ENCODE peak calls at places on chromosomes 13 and 19, in ten cellular contexts. One of them, this sample, is unnamed. For H3K4me1, the result is how much of the 10 kb centered on the place peaks cover.

GRCh38 chr19:13428352-13428751 is 77.9 kb downstream of the CACNA1A start:
- DNase-seq in PC-3: peak
- DNase-seq in right lobe of liver: no peak
- DNase-seq in ovary: no peak
- DNase-seq in gastrocnemius medialis: no peak
- DNase-seq in adrenal gland: no peak
- DNase-seq in breast epithelium: no peak
- DNase-seq in IMR-90: peak
- DNase-seq in upper lobe of right lung: peak
- DNase-seq in CD4-positive, alpha-beta memory T cell: peak
- DNase-seq in this sample: no peak

GRCh38 chr19:16801599-16801998 is 27.6 kb upstream of the SIN3B start:
- DNase-seq in IMR-90: peak
- DNase-seq in right lobe of liver: no peak
- DNase-seq in adrenal gland: peak
- DNase-seq in gastrocnemius medialis: no peak
- DNase-seq in ovary: no peak
- DNase-seq in PC-3: peak
- DNase-seq in upper lobe of right lung: no peak
- DNase-seq in CD4-positive, alpha-beta memory T cell: no peak
- DNase-seq in breast epithelium: no peak
- DNase-seq in this sample: no peak

GRCh38 chr19:10747674-10748073 is 29.8 kb downstream of the DNM2 start:
- DNase-seq in right lobe of liver: no peak
- DNase-seq in CD4-positive, alpha-beta memory T cell: no peak
- DNase-seq in PC-3: no peak
- DNase-seq in gastrocnemius medialis: no peak
- DNase-seq in adrenal gland: no peak
- DNase-seq in breast epithelium: no peak
- DNase-seq in IMR-90: no peak
- DNase-seq in ovary: no peak
- DNase-seq in upper lobe of right lung: no peak
- DNase-seq in this sample: no peak

GRCh38 chr19:10551698-10552301 is 8.1 kb downstream of the ATG4D start:
- DNase-seq in PC-3: peak
- DNase-seq in right lobe of liver: no peak
- DNase-seq in gastrocnemius medialis: no peak
- DNase-seq in CD4-positive, alpha-beta memory T cell: peak
- DNase-seq in upper lobe of right lung: no peak
- DNase-seq in adrenal gland: no peak
- DNase-seq in breast epithelium: no peak
- DNase-seq in ovary: no peak
- DNase-seq in IMR-90: no peak
- DNase-seq in this sample: no peak

GRCh38 chr13:112815871-112816270 is 126.0 kb downstream of the ATP11A start:
- DNase-seq in right lobe of liver: no peak
- DNase-seq in IMR-90: no peak
- DNase-seq in adrenal gland: peak
- DNase-seq in breast epithelium: no peak
- DNase-seq in upper lobe of right lung: no peak
- DNase-seq in PC-3: no peak
- DNase-seq in CD4-positive, alpha-beta memory T cell: no peak
- DNase-seq in ovary: no peak
- DNase-seq in gastrocnemius medialis: no peak
- DNase-seq in this sample: no peak

GRCh38 chr19:31392514-31392913 is 43.3 kb upstream of the TSHZ3 start:
- DNase-seq in gastrocnemius medialis: no peak
- DNase-seq in ovary: no peak
- DNase-seq in PC-3: no peak
- DNase-seq in breast epithelium: no peak
- DNase-seq in IMR-90: no peak
- DNase-seq in upper lobe of right lung: no peak
- DNase-seq in adrenal gland: no peak
- DNase-seq in CD4-positive, alpha-beta memory T cell: no peak
- DNase-seq in right lobe of liver: no peak
- DNase-seq in this sample: no peak

GRCh38 chr13:33016414-33017409 is at the start of gene KL:
- DNase-seq in ovary: peak
- DNase-seq in gastrocnemius medialis: no peak
- DNase-seq in IMR-90: no peak
- DNase-seq in adrenal gland: peak
- DNase-seq in breast epithelium: no peak
- DNase-seq in upper lobe of right lung: peak
- DNase-seq in PC-3: no peak
- DNase-seq in right lobe of liver: peak
- DNase-seq in CD4-positive, alpha-beta memory T cell: no peak
- DNase-seq in this sample: peak

GRCh38 chr19:7293795-7294570 is at the start of gene INSR:
- DNase-seq in CD4-positive, alpha-beta memory T cell: peak
- DNase-seq in adrenal gland: peak
- DNase-seq in PC-3: peak
- DNase-seq in IMR-90: peak
- DNase-seq in breast epithelium: peak
- DNase-seq in ovary: peak
- DNase-seq in upper lobe of right lung: peak
- DNase-seq in gastrocnemius medialis: peak
- DNase-seq in right lobe of liver: peak
- DNase-seq in this sample: peak

GRCh38 chr13:111115051-111115840 is at the start of gene ARHGEF7:
- DNase-seq in adrenal gland: no peak
- DNase-seq in breast epithelium: no peak
- DNase-seq in ovary: peak
- DNase-seq in gastrocnemius medialis: no peak
- DNase-seq in CD4-positive, alpha-beta memory T cell: peak
- DNase-seq in PC-3: no peak
- DNase-seq in IMR-90: no peak
- DNase-seq in upper lobe of right lung: no peak
- DNase-seq in right lobe of liver: peak
- DNase-seq in this sample: no peak

GRCh38 chr13:106276876-106277275 is 258.6 kb downstream of the EFNB2 start:
- DNase-seq in CD4-positive, alpha-beta memory T cell: no peak
- DNase-seq in PC-3: peak
- DNase-seq in gastrocnemius medialis: no peak
- DNase-seq in right lobe of liver: no peak
- DNase-seq in IMR-90: peak
- DNase-seq in breast epithelium: no peak
- DNase-seq in upper lobe of right lung: no peak
- DNase-seq in ovary: no peak
- DNase-seq in adrenal gland: no peak
- DNase-seq in this sample: no peak

GRCh38 chr19:54541712-54542111 is 31.9 kb upstream of the LILRA2 start:
- DNase-seq in breast epithelium: no peak
- DNase-seq in upper lobe of right lung: no peak
- DNase-seq in IMR-90: no peak
- DNase-seq in right lobe of liver: no peak
- DNase-seq in gastrocnemius medialis: no peak
- DNase-seq in PC-3: no peak
- DNase-seq in ovary: no peak
- DNase-seq in adrenal gland: no peak
- DNase-seq in CD4-positive, alpha-beta memory T cell: no peak
- DNase-seq in this sample: no peak
- H3K27ac ChIP-seq in breast epithelium: no peak
- H3K27ac ChIP-seq in upper lobe of right lung: no peak
- H3K27ac ChIP-seq in IMR-90: no peak
- H3K27ac ChIP-seq in right lobe of liver: no peak
- H3K27ac ChIP-seq in gastrocnemius medialis: no peak
- H3K27ac ChIP-seq in PC-3: no peak
- H3K27ac ChIP-seq in ovary: no peak
- H3K27ac ChIP-seq in adrenal gland: no peak
- H3K27ac ChIP-seq in CD4-positive, alpha-beta memory T cell: no peak
- H3K27ac ChIP-seq in this sample: no peak

GRCh38 chr13:31944262-31945160 is 87.1 kb upstream of the FRY start:
- DNase-seq in IMR-90: no peak
- DNase-seq in adrenal gland: no peak
- DNase-seq in gastrocnemius medialis: no peak
- DNase-seq in breast epithelium: no peak
- DNase-seq in PC-3: no peak
- DNase-seq in upper lobe of right lung: no peak
- DNase-seq in CD4-positive, alpha-beta memory T cell: no peak
- DNase-seq in ovary: no peak
- DNase-seq in right lobe of liver: no peak
- DNase-seq in this sample: no peak

GRCh38 chr13:31947506-31947905 is 84.1 kb upstream of the FRY start:
- DNase-seq in PC-3: no peak
- DNase-seq in right lobe of liver: no peak
- DNase-seq in ovary: no peak
- DNase-seq in gastrocnemius medialis: no peak
- DNase-seq in IMR-90: no peak
- DNase-seq in upper lobe of right lung: no peak
- DNase-seq in breast epithelium: no peak
- DNase-seq in CD4-positive, alpha-beta memory T cell: no peak
- DNase-seq in adrenal gland: no peak
- DNase-seq in this sample: no peak

GRCh38 chr13:31945202-31945978 is 86.2 kb upstream of the FRY start:
- DNase-seq in adrenal gland: peak
- DNase-seq in gastrocnemius medialis: peak
- DNase-seq in ovary: no peak
- DNase-seq in breast epithelium: peak
- DNase-seq in PC-3: peak
- DNase-seq in CD4-positive, alpha-beta memory T cell: no peak
- DNase-seq in right lobe of liver: peak
- DNase-seq in upper lobe of right lung: peak
- DNase-seq in IMR-90: peak
- DNase-seq in this sample: peak

GRCh38 chr13:31946091-31946770 is 85.3 kb upstream of the FRY start:
- DNase-seq in gastrocnemius medialis: no peak
- DNase-seq in breast epithelium: no peak
- DNase-seq in right lobe of liver: no peak
- DNase-seq in CD4-positive, alpha-beta memory T cell: no peak
- DNase-seq in adrenal gland: no peak
- DNase-seq in PC-3: no peak
- DNase-seq in upper lobe of right lung: no peak
- DNase-seq in ovary: no peak
- DNase-seq in IMR-90: peak
- DNase-seq in this sample: no peak

DNA sequence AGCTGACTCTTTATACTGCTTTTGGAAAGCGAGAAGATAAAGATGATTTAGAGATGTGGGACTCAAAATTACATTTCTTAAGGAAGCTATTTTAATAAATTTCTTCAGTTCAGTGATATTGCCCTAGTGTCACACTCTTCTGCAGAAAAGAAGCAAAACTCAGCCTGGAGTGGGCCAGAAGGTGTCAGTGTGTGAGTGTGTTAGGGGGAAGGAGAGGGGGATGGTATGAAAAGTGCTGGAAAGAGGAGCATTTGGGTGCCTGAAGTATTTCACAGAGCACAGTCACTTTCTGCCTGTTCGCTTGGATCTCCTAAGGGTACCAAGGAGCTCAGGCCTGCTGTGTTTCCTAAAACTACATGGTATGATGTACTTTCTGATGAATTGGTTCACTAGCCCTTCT is 84.5 kb upstream of the FRY start:
- DNase-seq in gastrocnemius medialis: no peak
- DNase-seq in CD4-positive, alpha-beta memory T cell: no peak
- DNase-seq in breast epithelium: no peak
- DNase-seq in PC-3: no peak
- DNase-seq in IMR-90: no peak
- DNase-seq in right lobe of liver: no peak
- DNase-seq in upper lobe of right lung: no peak
- DNase-seq in adrenal gland: no peak
- DNase-seq in ovary: no peak
- DNase-seq in this sample: no peak
- H3K4me1 ChIP-seq in gastrocnemius medialis: under half
- H3K4me1 ChIP-seq in CD4-positive, alpha-beta memory T cell: under half
- H3K4me1 ChIP-seq in breast epithelium: under half
- H3K4me1 ChIP-seq in PC-3: under half
- H3K4me1 ChIP-seq in IMR-90: under half
- H3K4me1 ChIP-seq in right lobe of liver: under half
- H3K4me1 ChIP-seq in upper lobe of right lung: under half
- H3K4me1 ChIP-seq in adrenal gland: under half
- H3K4me1 ChIP-seq in ovary: under half
- H3K4me1 ChIP-seq in this sample: half or more

DNA sequence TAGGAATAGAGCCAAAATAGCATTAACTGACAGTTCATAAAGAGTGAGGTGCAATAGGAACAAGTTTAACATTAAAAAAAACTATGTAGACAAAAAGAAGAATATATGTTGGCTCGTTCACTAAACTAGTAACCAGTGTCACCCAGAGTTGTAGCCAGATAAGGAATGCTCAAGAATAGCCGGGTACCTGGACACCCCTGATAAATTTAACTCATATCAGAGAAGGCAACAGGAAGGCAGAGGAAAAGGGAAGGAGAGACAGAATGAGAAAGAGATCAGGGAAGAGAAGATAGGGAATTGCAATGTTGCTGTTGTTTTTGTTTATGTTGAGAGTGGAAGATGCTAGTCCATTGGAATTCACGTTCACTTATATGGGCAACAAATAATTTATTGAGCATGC is 31.6 kb upstream of the KATNAL1 start:
- DNase-seq in adrenal gland: no peak
- DNase-seq in ovary: no peak
- DNase-seq in PC-3: no peak
- DNase-seq in gastrocnemius medialis: no peak
- DNase-seq in breast epithelium: no peak
- DNase-seq in CD4-positive, alpha-beta memory T cell: no peak
- DNase-seq in IMR-90: no peak
- DNase-seq in right lobe of liver: no peak
- DNase-seq in upper lobe of right lung: no peak
- DNase-seq in this sample: no peak
- H3K27ac ChIP-seq in adrenal gland: peak
- H3K27ac ChIP-seq in ovary: no peak
- H3K27ac ChIP-seq in PC-3: no peak
- H3K27ac ChIP-seq in gastrocnemius medialis: no peak
- H3K27ac ChIP-seq in breast epithelium: peak
- H3K27ac ChIP-seq in CD4-positive, alpha-beta memory T cell: no peak
- H3K27ac ChIP-seq in IMR-90: no peak
- H3K27ac ChIP-seq in right lobe of liver: no peak
- H3K27ac ChIP-seq in upper lobe of right lung: no peak
- H3K27ac ChIP-seq in this sample: peak

GRCh38 chr19:1273263-1274041 is 1.9 kb upstream of the FAM174C start:
- DNase-seq in upper lobe of right lung: no peak
- DNase-seq in ovary: peak
- DNase-seq in gastrocnemius medialis: peak
- DNase-seq in PC-3: no peak
- DNase-seq in adrenal gland: no peak
- DNase-seq in right lobe of liver: peak
- DNase-seq in CD4-positive, alpha-beta memory T cell: no peak
- DNase-seq in IMR-90: no peak
- DNase-seq in breast epithelium: no peak
- DNase-seq in this sample: no peak

GRCh38 chr19:1275260-1275975 is at the start of gene FAM174C:
- DNase-seq in ovary: peak
- DNase-seq in upper lobe of right lung: peak
- DNase-seq in PC-3: peak
- DNase-seq in gastrocnemius medialis: peak
- DNase-seq in breast epithelium: peak
- DNase-seq in CD4-positive, alpha-beta memory T cell: peak
- DNase-seq in adrenal gland: peak
- DNase-seq in IMR-90: peak
- DNase-seq in right lobe of liver: peak
- DNase-seq in this sample: peak

GRCh38 chr19:1274081-1274851 is 1.1 kb upstream of the FAM174C start:
- DNase-seq in gastrocnemius medialis: peak
- DNase-seq in adrenal gland: no peak
- DNase-seq in CD4-positive, alpha-beta memory T cell: no peak
- DNase-seq in breast epithelium: no peak
- DNase-seq in upper lobe of right lung: no peak
- DNase-seq in right lobe of liver: no peak
- DNase-seq in PC-3: no peak
- DNase-seq in ovary: peak
- DNase-seq in IMR-90: no peak
- DNase-seq in this sample: no peak

GRCh38 chr19:1275976-1276619 is 768 bp downstream of the FAM174C start:
- DNase-seq in IMR-90: no peak
- DNase-seq in gastrocnemius medialis: no peak
- DNase-seq in right lobe of liver: no peak
- DNase-seq in upper lobe of right lung: no peak
- DNase-seq in PC-3: no peak
- DNase-seq in ovary: no peak
- DNase-seq in breast epithelium: no peak
- DNase-seq in adrenal gland: no peak
- DNase-seq in CD4-positive, alpha-beta memory T cell: no peak
- DNase-seq in this sample: no peak

GRCh38 chr19:1274852-1275259 is 474 bp upstream of the FAM174C start:
- DNase-seq in right lobe of liver: no peak
- DNase-seq in upper lobe of right lung: peak
- DNase-seq in ovary: no peak
- DNase-seq in PC-3: no peak
- DNase-seq in adrenal gland: no peak
- DNase-seq in breast epithelium: no peak
- DNase-seq in gastrocnemius medialis: no peak
- DNase-seq in IMR-90: no peak
- DNase-seq in CD4-positive, alpha-beta memory T cell: no peak
- DNase-seq in this sample: no peak
- H3K4me1 ChIP-seq in right lobe of liver: under half
- H3K4me1 ChIP-seq in upper lobe of right lung: half or more
- H3K4me1 ChIP-seq in ovary: under half
- H3K4me1 ChIP-seq in PC-3: half or more
- H3K4me1 ChIP-seq in adrenal gland: half or more
- H3K4me1 ChIP-seq in breast epithelium: half or more
- H3K4me1 ChIP-seq in gastrocnemius medialis: half or more
- H3K4me1 ChIP-seq in IMR-90: under half
- H3K4me1 ChIP-seq in CD4-positive, alpha-beta memory T cell: half or more
- H3K4me1 ChIP-seq in this sample: half or more